ENCODE peak calls at places on chromosomes 13 and 19, in four cellular contexts. O is type B pancreatic cell; S is Daoy; R is activated CD8-positive, alpha-beta memory T cell treated with anti-CD3 and anti-CD28 coated beads for 48 hours. Z is an unnamed sample.

GRCh38 chr13:41054919-41055619 is 6.2 kb upstream of the WBP4 start:
- DNase-seq in R (no peak), O (no peak), S (no peak), Z (no peak)

GRCh38 chr13:32530841-32531253 is 7.7 kb downstream of the N4BP2L2 start:
- DNase-seq in R (no peak), S (peak; percentile 2), O (no peak), Z (no peak)

GRCh38 chr19:56295531-56296455 is 18.8 kb downstream of the ZSCAN5A start:
- DNase-seq in O (no peak), R (no peak), S (no peak), Z (no peak)

GRCh38 chr13:51359352-51359751 is 19.9 kb downstream of the SERPINE3 start:
- DNase-seq in R (no peak), S (no peak), O (no peak), Z (no peak)

GRCh38 chr13:60164490-60164889 is 762 bp upstream of the DIAPH3 start:
- DNase-seq in R (no peak), S (no peak), O (no peak), Z (no peak)

GRCh38 chr13:76758257-76758656 is 127.9 kb downstream of the KCTD12 start:
- DNase-seq in S (no peak), R (no peak), O (no peak), Z (no peak)

GRCh38 chr19:1125601-1126533 is 22.1 kb downstream of the GPX4 start:
- DNase-seq in O (no peak), S (peak; percentile 55), R (no peak), Z (no peak)

GRCh38 chr13:24276310-24276709 is 33.1 kb upstream of the C1QTNF9 start:
- DNase-seq in R (no peak), S (no peak), O (no peak), Z (peak; percentile 52)

GRCh38 chr13:46655727-46656180 is 102.8 kb downstream of the LRCH1 start:
- DNase-seq in R (no peak), O (no peak), S (no peak), Z (no peak)

GRCh38 chr19:50909240-50910070 is 1.7 kb downstream of the KLK4 start:
- DNase-seq in O (peak; percentile 76), S (peak; percentile 94), R (peak; percentile 6), Z (no peak)

GRCh38 chr19:37966211-37967072 is 59.4 kb downstream of the SIPA1L3 start:
- DNase-seq in R (no peak), S (peak; percentile 27), O (no peak), Z (no peak)

GRCh38 chr13:109145631-109146030 is 516.2 kb downstream of the MYO16 start:
- DNase-seq in R (no peak), O (no peak), S (peak; percentile 35), Z (no peak)

GRCh38 chr13:95023405-95023804 is 277.8 kb downstream of the ABCC4 start:
- DNase-seq in R (no peak), O (no peak), S (no peak), Z (no peak)

GRCh38 chr19:37979547-37980082 is 72.6 kb downstream of the SIPA1L3 start:
- DNase-seq in R (no peak), S (no peak), O (no peak), Z (no peak)

GRCh38 chr19:6801397-6802086 is 29.0 kb downstream of the VAV1 start:
- DNase-seq in O (no peak), S (peak; percentile 84), R (peak; percentile 72), Z (peak; percentile 89)

GRCh38 chr19:53333071-53333465 is 481 bp upstream of the ZNF845 start:
- DNase-seq in R (no peak), O (no peak), S (peak; percentile 56), Z (peak; percentile 10)

GRCh38 chr19:33470040-33470330 is 51.6 kb downstream of the PEPD start:
- DNase-seq in S (no peak), O (no peak), R (no peak), Z (no peak)

GRCh38 chr13:67343777-67344176 is 113.6 kb upstream of the PCDH9 start:
- DNase-seq in S (no peak), O (no peak), R (no peak), Z (no peak)

GRCh38 chr19:42501733-42502132 is 26.5 kb downstream of the CEACAM1 start:
- DNase-seq in O (no peak), R (no peak), S (no peak), Z (no peak)

GRCh38 chr19:12784871-12785430 is 6.3 kb upstream of the JUNB start:
- DNase-seq in O (no peak), R (no peak), S (no peak), Z (peak; percentile 31)

GRCh38 chr13:97338571-97338970 is 95.4 kb upstream of the RAP2A start:
- DNase-seq in R (no peak), S (no peak), O (no peak), Z (no peak)

GRCh38 chr13:29877456-29878096 is 27.2 kb upstream of the UBL3 start:
- DNase-seq in O (no peak), S (no peak), R (no peak), Z (no peak)

GRCh38 chr19:17114414-17114831 is 38.8 kb downstream of the MYO9B start:
- DNase-seq in S (no peak), R (no peak), O (no peak), Z (no peak)

GRCh38 chr13:26949701-26950345 is 189.2 kb upstream of the GPR12 start:
- DNase-seq in O (no peak), S (no peak), R (no peak), Z (no peak)

GRCh38 chr13:20825476-20825875 is 51.7 kb upstream of the EEF1AKMT1 start:
- DNase-seq in S (no peak), R (no peak), O (no peak), Z (no peak)

GRCh38 chr19:49761625-49762311 is 1.3 kb downstream of the TSKS start:
- DNase-seq in R (no peak), S (peak; percentile 29), O (no peak), Z (no peak)

GRCh38 chr13:39132286-39132685 is 94.0 kb downstream of the NHLRC3 start:
- DNase-seq in S (no peak), R (no peak), O (no peak), Z (no peak)

GRCh38 chr19:56350416-56351045 is 35.9 kb upstream of the ZSCAN5A start:
- DNase-seq in O (no peak), S (peak; percentile 45), R (no peak), Z (peak; percentile 17)

GRCh38 chr13:113596321-113597200 is 12.0 kb downstream of the TFDP1 start:
- DNase-seq in O (no peak), R (no peak), S (no peak), Z (no peak)

GRCh38 chr19:51469629-51470028 is 8.7 kb upstream of the CEACAM18 start:
- DNase-seq in S (no peak), R (no peak), O (no peak), Z (no peak)

GRCh38 chr19:34317311-34317927 is 47.6 kb upstream of the GPI start:
- DNase-seq in S (peak; percentile 24), O (no peak), R (no peak), Z (peak; percentile 15)

GRCh38 chr13:114132419-114133121 is at the start of gene RASA3:
- DNase-seq in S (peak; percentile 87), R (no peak), O (peak; percentile 82), Z (no peak)

GRCh38 chr13:76903544-76904162 is 17.4 kb upstream of the KCTD12 start:
- DNase-seq in S (peak; percentile 60), O (no peak), R (no peak), Z (peak; percentile 62)

GRCh38 chr13:66618702-66619101 is 611.4 kb downstream of the PCDH9 start:
- DNase-seq in R (no peak), O (no peak), S (no peak), Z (no peak)

GRCh38 chr13:80009760-80010159 is 331.2 kb downstream of the SPRY2 start:
- DNase-seq in S (no peak), R (no peak), O (no peak), Z (no peak)

GRCh38 chr13:113646921-113647340 is 11.1 kb downstream of the ATP4B start:
- DNase-seq in S (no peak), O (peak; percentile 55), R (no peak), Z (no peak)

GRCh38 chr19:31146546-31147183 is 202.6 kb downstream of the TSHZ3 start:
- DNase-seq in R (no peak), S (no peak), O (no peak), Z (no peak)